ENCODE peak calls at places on chromosomes 11 and 22, in six cellular contexts. I, Q, A, C, Z and U are unnamed samples.

GRCh38 chr11:34809191-34810106 is 106.7 kb downstream of the APIP start:
- DNase-seq in I (no peak), Q (peak), A (no peak), C (no peak), Z (peak), U (no peak)

GRCh38 chr11:2142762-2143202 is 3.6 kb upstream of the IGF2 start:
- DNase-seq in I (no peak), Q (peak), A (no peak), C (no peak), Z (peak), U (no peak)

GRCh38 chr11:110763249-110764011 is 51.2 kb upstream of the ARHGAP20 start:
- DNase-seq in I (peak), Q (peak), A (peak), C (peak), Z (no peak), U (no peak)

GRCh38 chr22:21448627-21449416 is 18.4 kb upstream of the TMEM191C start:
- DNase-seq in I (no peak), Q (no peak), A (no peak), C (peak), Z (no peak), U (no peak)

GRCh38 chr11:336666-337002 is 16.0 kb upstream of the IFITM3 start:
- DNase-seq in I (no peak), Q (no peak), A (no peak), C (no peak), Z (no peak), U (no peak)

GRCh38 chr11:108364159-108364558 is 103.2 kb downstream of the C11orf65 start:
- DNase-seq in I (no peak), Q (peak), A (no peak), C (no peak), Z (no peak), U (no peak)

GRCh38 chr11:133443361-133443760 is 88.9 kb downstream of the OPCML start:
- DNase-seq in I (no peak), Q (no peak), A (no peak), C (no peak), Z (no peak), U (peak)

GRCh38 chr11:111530091-111530490 is 10.4 kb upstream of the LAYN start:
- DNase-seq in I (no peak), Q (peak), A (no peak), C (no peak), Z (no peak), U (no peak)

GRCh38 chr11:67372993-67373915 is at the start of gene CLCF1:
- DNase-seq in I (no peak), Q (peak), A (no peak), C (peak), Z (peak), U (peak)

GRCh38 chr11:111327908-111328624 is 29.7 kb downstream of the POU2AF3 start:
- DNase-seq in I (no peak), Q (no peak), A (peak), C (peak), Z (no peak), U (no peak)

GRCh38 chr11:25733777-25734176 is 598.2 kb upstream of the ANO3 start:
- DNase-seq in I (no peak), Q (peak), A (no peak), C (no peak), Z (no peak), U (no peak)

GRCh38 chr11:74417379-74417804 is 19.2 kb upstream of the PGM2L1 start:
- DNase-seq in I (no peak), Q (peak), A (no peak), C (no peak), Z (no peak), U (peak)

GRCh38 chr11:32562839-32563599 is 20.6 kb upstream of the EIF3M start:
- DNase-seq in I (no peak), Q (peak), A (no peak), C (no peak), Z (no peak), U (no peak)

GRCh38 chr11:62611705-62612365 is 740 bp downstream of the EML3 start:
- DNase-seq in I (no peak), Q (peak), A (peak), C (peak), Z (no peak), U (no peak)

GRCh38 chr22:25908755-25909154 is 166.8 kb downstream of the MYO18B start:
- DNase-seq in I (no peak), Q (no peak), A (no peak), C (no peak), Z (no peak), U (no peak)

GRCh38 chr22:45318558-45319318 is 9.0 kb downstream of the FAM118A start:
- DNase-seq in I (peak), Q (peak), A (no peak), C (no peak), Z (peak), U (no peak)

GRCh38 chr11:124623861-124624525 is 1.3 kb downstream of the TBRG1 start:
- DNase-seq in I (no peak), Q (peak), A (no peak), C (no peak), Z (no peak), U (no peak)

GRCh38 chr11:19275496-19275895 is 34.8 kb upstream of the E2F8 start:
- DNase-seq in I (no peak), Q (no peak), A (no peak), C (no peak), Z (peak), U (no peak)

GRCh38 chr11:1167256-1167655 is 9.5 kb downstream of the MUC5AC start:
- DNase-seq in I (no peak), Q (no peak), A (no peak), C (no peak), Z (no peak), U (no peak)

GRCh38 chr11:120710354-120711187 is 199.0 kb downstream of the GRIK4 start:
- DNase-seq in I (peak), Q (peak), A (no peak), C (peak), Z (peak), U (no peak)

GRCh38 chr22:39940757-39941305 is 19.4 kb upstream of the TMA7B start:
- DNase-seq in I (no peak), Q (no peak), A (no peak), C (no peak), Z (no peak), U (no peak)

GRCh38 chr11:86069408-86070086 is 663 bp upstream of the PICALM start:
- DNase-seq in I (peak), Q (peak), A (no peak), C (peak), Z (peak), U (peak)

GRCh38 chr11:109401532-109401931 is 20.5 kb upstream of the C11orf87 start:
- DNase-seq in I (no peak), Q (no peak), A (no peak), C (no peak), Z (no peak), U (no peak)

GRCh38 chr11:75028321-75029097 is 39.8 kb downstream of the NEU3 start:
- DNase-seq in I (no peak), Q (no peak), A (no peak), C (no peak), Z (no peak), U (no peak)

GRCh38 chr22:41681616-41682015 is 7.1 kb downstream of the SNU13 start:
- DNase-seq in I (no peak), Q (no peak), A (peak), C (no peak), Z (no peak), U (no peak)

GRCh38 chr11:111688028-111688427 is 78.2 kb downstream of the PPP2R1B start:
- DNase-seq in I (no peak), Q (no peak), A (no peak), C (no peak), Z (no peak), U (no peak)

GRCh38 chr11:112016765-112017356 is 8.3 kb upstream of the DLAT start:
- DNase-seq in I (no peak), Q (peak), A (no peak), C (no peak), Z (no peak), U (no peak)

GRCh38 chr11:130315354-130315970 is 745 bp upstream of the ZBTB44 start:
- DNase-seq in I (peak), Q (no peak), A (peak), C (peak), Z (no peak), U (peak)

GRCh38 chr11:122363306-122363705 is 247.3 kb upstream of the BLID start:
- DNase-seq in I (no peak), Q (no peak), A (no peak), C (no peak), Z (no peak), U (no peak)

GRCh38 chr11:10485646-10486045 is 30.6 kb downstream of the AMPD3 start:
- DNase-seq in I (no peak), Q (no peak), A (no peak), C (no peak), Z (no peak), U (no peak)